ENCODE peak calls at places on chromosomes 5 and 9, in four cellular contexts. L, O, R and J are unnamed samples.

GRCh38 chr9:109717342-109717741 is 62.7 kb upstream of the PALM2AKAP2 start:
- DNase-seq in L (no peak), O (no peak), R (no peak), J (no peak)

GRCh38 chr9:105535920-105536668 is 21.8 kb upstream of the FKTN start:
- DNase-seq in L (no peak), O (no peak), R (no peak), J (no peak)

GRCh38 chr9:95649801-95650213 is 133.0 kb upstream of the PTCH1 start:
- DNase-seq in L (no peak), O (no peak), R (no peak), J (no peak)

GRCh38 chr9:134413890-134414731 is 87.9 kb downstream of the RXRA start:
- DNase-seq in L (peak; percentile 80), O (no peak), R (no peak), J (peak; percentile 47)

GRCh38 chr5:76638466-76638865 is 15.3 kb upstream of the F2RL2 start:
- DNase-seq in L (no peak), O (peak; percentile 69), R (no peak), J (no peak)

GRCh38 chr5:143594913-143595818 is 191.7 kb upstream of the NR3C1 start:
- DNase-seq in L (peak; percentile 67), O (no peak), R (no peak), J (no peak)

GRCh38 chr5:26148569-26149107 is 889.7 kb downstream of the CDH9 start:
- DNase-seq in L (no peak), O (no peak), R (no peak), J (no peak)

GRCh38 chr9:15299374-15299939 is 7.6 kb downstream of the TTC39B start:
- DNase-seq in L (no peak), O (peak; percentile 7), R (no peak), J (no peak)

GRCh38 chr5:177312649-177313181 is 1.0 kb upstream of the MXD3 start:
- DNase-seq in L (peak; percentile 27), O (peak; percentile 86), R (no peak), J (peak; percentile 52)

GRCh38 chr5:43191740-43192557 is at the start of gene NIM1K:
- DNase-seq in L (peak; percentile 41), O (peak; percentile 29), R (peak; percentile 53), J (peak; percentile 28)

DNA sequence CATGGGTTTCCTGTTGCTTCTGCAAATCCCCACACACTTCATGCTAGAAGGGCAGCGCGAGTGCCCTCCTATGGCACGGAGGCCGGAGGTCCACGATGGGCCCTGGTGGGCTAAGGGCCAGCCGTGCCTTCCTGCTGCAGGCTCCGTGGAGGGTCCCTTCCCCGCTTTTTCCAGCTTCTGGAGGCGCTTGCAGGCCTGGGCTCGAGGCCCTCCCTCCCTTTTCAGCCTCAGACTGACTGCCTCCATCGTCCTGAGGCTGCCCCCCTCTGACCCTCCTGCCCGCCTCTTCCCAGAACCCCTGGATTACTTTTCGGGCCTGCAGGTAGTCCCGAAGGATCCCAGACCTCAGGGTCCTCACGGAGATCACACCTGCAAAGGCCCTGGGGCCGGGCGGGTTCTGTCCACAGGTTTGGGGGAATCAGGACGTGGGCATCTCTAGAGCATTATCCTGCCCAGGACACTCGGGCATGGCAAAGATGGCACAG is 3.2 kb upstream of the TERT start:
- DNase-seq in L (no peak), O (no peak), R (no peak), J (no peak)
- H3K4me3 ChIP-seq in L (no peak overlapping the region), O (no peak overlapping the region), R (no peak overlapping the region), J (no peak overlapping the region)

DNA sequence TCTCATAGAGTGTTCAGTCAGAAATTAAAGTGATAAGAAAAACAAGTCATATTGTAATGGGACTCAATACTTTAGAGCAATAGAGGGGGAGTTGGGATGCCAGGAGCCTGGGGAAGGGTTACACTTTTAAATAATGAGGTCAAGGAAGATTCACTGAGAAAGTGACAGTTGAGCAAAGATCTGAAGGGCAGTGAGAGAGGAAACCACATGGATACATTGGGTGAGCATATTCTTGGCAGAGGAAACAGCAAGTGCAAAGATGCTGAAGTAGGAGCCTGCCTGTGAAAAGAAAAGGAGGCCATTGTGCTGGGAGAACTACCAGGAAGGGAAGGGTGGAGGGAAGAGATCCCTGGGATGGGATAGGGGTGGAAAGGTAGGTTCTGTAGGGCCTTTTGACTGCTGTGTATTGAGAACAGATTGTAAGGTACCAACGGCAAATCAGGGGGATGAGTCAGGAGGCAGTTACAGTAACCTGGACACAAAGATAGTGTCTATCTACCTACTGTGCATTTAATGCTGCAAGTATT is 79.4 kb downstream of the PAM start:
- DNase-seq in L (no peak), O (no peak), R (no peak), J (no peak)
- H3K4me3 ChIP-seq in L (no peak overlapping the region), O (no peak overlapping the region), R (no peak overlapping the region), J (no peak overlapping the region)

GRCh38 chr5:38846379-38846967 is 661 bp downstream of the OSMR start:
- DNase-seq in L (no peak), O (no peak), R (no peak), J (peak; percentile 48)
- H3K4me3 ChIP-seq in L (peak overlapping the region; percentile 94), O (no peak overlapping the region), R (peak overlapping the region; percentile 71), J (peak overlapping the region; percentile 94)

DNA sequence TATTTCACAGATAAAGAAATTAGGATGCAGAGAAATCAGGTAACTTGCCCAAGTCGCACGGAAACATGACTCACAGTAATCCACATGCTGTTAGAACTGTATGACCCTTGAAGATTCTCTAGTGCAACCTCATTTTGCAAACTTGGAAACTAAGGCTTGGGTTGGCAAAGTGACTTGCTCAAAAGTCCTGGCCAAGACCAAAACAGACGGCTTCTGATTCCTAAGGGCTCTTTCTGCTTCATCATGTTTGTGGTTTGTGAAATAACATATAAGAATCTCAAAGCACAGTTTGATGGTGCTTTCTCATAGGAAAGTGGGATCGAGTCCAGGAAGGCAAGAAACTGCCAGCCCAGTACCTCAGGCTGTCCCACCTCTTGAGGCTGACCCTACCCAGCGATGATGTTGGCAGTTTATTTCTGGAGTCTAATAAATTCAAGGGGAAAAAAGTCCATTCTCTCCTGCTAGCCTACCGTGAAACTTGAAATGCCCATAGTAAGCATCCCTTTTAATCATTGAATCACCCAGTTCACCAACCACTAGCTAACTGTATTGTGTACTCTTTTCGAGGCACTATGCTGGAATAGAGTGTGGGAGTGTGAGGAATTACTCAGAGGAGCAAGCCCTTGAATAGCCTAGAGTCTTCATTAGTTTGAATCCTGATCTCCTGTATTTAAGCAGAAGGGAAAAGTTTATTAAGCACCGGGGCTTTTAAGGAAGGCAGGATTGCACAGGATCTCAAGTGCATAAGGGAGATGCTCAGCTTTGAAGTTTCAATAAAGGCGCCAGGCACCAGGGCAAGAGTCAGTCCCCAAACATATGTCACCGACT is 14.1 kb downstream of the CAPSL start:
- DNase-seq in L (peak; percentile 87), O (no peak), R (no peak), J (peak; percentile 73)
- H3K4me3 ChIP-seq in L (peak overlapping the region; percentile 19), O (no peak overlapping the region), R (no peak overlapping the region), J (peak overlapping the region; percentile 36)

DNA sequence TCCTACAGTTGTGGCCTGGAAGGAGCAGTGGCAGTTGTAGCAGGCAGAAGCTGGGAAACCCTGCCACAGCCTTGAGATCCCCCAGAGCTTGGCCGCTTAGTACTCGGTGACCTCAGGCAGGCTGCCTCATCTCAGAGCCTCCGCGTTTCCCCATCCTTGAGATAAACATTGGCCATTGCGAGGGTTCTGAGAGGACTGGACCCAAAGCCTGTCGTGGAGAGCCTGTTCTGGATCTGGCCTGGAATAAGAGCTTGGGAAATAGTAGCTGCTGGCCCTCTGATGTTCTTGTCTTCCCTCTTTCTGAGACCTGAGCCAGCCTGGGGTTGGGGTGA is 1.3 kb downstream of the MIGA2 start:
- DNase-seq in L (no peak), O (no peak), R (no peak), J (no peak)
- H3K4me3 ChIP-seq in L (peak overlapping the region; percentile 94), O (peak overlapping the region; percentile 98), R (peak overlapping the region; percentile 97), J (peak overlapping the region; percentile 69)